ENCODE peak calls at places on chromosomes 12 and 14, in five cellular contexts. I, E, Z, M and C are unnamed samples.

GRCh38 chr12:121812320-121812871 is 8.6 kb downstream of the SETD1B start:
- DNase-seq in I (no peak), E (no peak), Z (no peak), M (peak), C (peak)

GRCh38 chr14:31402764-31403163 is 17.6 kb downstream of the HEATR5A start:
- DNase-seq in I (no peak), E (no peak), Z (no peak), M (no peak), C (peak)

GRCh38 chr14:92153581-92153980 is 31.8 kb downstream of the CPSF2 start:
- DNase-seq in I (no peak), E (no peak), Z (no peak), M (no peak), C (no peak)

GRCh38 chr14:34322940-34323418 is 139.1 kb downstream of the SPTSSA start:
- DNase-seq in I (peak), E (peak), Z (no peak), M (peak), C (peak)

GRCh38 chr14:99707420-99707819 is 23.3 kb downstream of the CYP46A1 start:
- DNase-seq in I (no peak), E (peak), Z (no peak), M (no peak), C (no peak)

GRCh38 chr12:103771466-103771865 is 69.6 kb downstream of the NT5DC3 start:
- DNase-seq in I (peak), E (no peak), Z (peak), M (peak), C (peak)

GRCh38 chr12:100268835-100269564 is 2.0 kb downstream of the SCYL2 start:
- DNase-seq in I (no peak), E (no peak), Z (no peak), M (no peak), C (peak)

GRCh38 chr14:33408291-33408690 is 469.6 kb downstream of the NPAS3 start:
- DNase-seq in I (no peak), E (no peak), Z (no peak), M (no peak), C (no peak)

GRCh38 chr12:101670007-101670671 is 27.3 kb upstream of the CHPT1 start:
- DNase-seq in I (peak), E (peak), Z (peak), M (peak), C (peak)

GRCh38 chr12:132078190-132078589 is 65.9 kb downstream of the DDX51 start:
- DNase-seq in I (no peak), E (no peak), Z (peak), M (no peak), C (peak)

GRCh38 chr12:64404470-64405446 is 566 bp downstream of the XPOT start:
- DNase-seq in I (peak), E (peak), Z (peak), M (no peak), C (peak)

GRCh38 chr12:13211191-13211858 is 14.8 kb downstream of the EMP1 start:
- DNase-seq in I (no peak), E (no peak), Z (peak), M (no peak), C (peak)

GRCh38 chr14:32370720-32371119 is 41.6 kb downstream of the AKAP6 start:
- DNase-seq in I (no peak), E (no peak), Z (peak), M (no peak), C (peak)

GRCh38 chr12:9717070-9717925 is 15.6 kb downstream of the CLECL1 start:
- DNase-seq in I (no peak), E (no peak), Z (no peak), M (no peak), C (no peak)

GRCh38 chr12:70831538-70831937 is 89.0 kb downstream of the PTPRR start:
- DNase-seq in I (no peak), E (no peak), Z (no peak), M (no peak), C (peak)

GRCh38 chr12:131917711-131918306 is 11.3 kb upstream of the PUS1 start:
- DNase-seq in I (no peak), E (no peak), Z (no peak), M (peak), C (no peak)

GRCh38 chr12:70733385-70733784 is 96.2 kb upstream of the PTPRB start:
- DNase-seq in I (no peak), E (no peak), Z (peak), M (peak), C (peak)

GRCh38 chr12:100213016-100213891 is 12.6 kb downstream of the ACTR6 start:
- DNase-seq in I (no peak), E (no peak), Z (no peak), M (no peak), C (no peak)

GRCh38 chr14:68145036-68145435 is 325.5 kb downstream of the RAD51B start:
- DNase-seq in I (no peak), E (no peak), Z (no peak), M (no peak), C (no peak)

GRCh38 chr12:110012659-110013058 is 13.4 kb downstream of the ANKRD13A start:
- DNase-seq in I (no peak), E (no peak), Z (no peak), M (no peak), C (no peak)

GRCh38 chr12:117189725-117190209 is 503 bp downstream of the FBXO21 start:
- DNase-seq in I (peak), E (peak), Z (no peak), M (peak), C (peak)

GRCh38 chr14:90551070-90551704 is 154.4 kb downstream of the CALM1 start:
- DNase-seq in I (no peak), E (peak), Z (peak), M (no peak), C (peak)

GRCh38 chr12:65501093-65501621 is 222.7 kb downstream of the MSRB3 start:
- DNase-seq in I (peak), E (no peak), Z (peak), M (no peak), C (no peak)

GRCh38 chr12:132872975-132873421 is 14.4 kb downstream of the CHFR start:
- DNase-seq in I (no peak), E (peak), Z (no peak), M (no peak), C (no peak)

GRCh38 chr14:92685784-92686355 is 62.6 kb downstream of the LGMN start:
- DNase-seq in I (no peak), E (no peak), Z (no peak), M (no peak), C (no peak)

GRCh38 chr14:31843361-31844091 is 233.6 kb upstream of the ARHGAP5 start:
- DNase-seq in I (no peak), E (no peak), Z (no peak), M (no peak), C (peak)

DNA sequence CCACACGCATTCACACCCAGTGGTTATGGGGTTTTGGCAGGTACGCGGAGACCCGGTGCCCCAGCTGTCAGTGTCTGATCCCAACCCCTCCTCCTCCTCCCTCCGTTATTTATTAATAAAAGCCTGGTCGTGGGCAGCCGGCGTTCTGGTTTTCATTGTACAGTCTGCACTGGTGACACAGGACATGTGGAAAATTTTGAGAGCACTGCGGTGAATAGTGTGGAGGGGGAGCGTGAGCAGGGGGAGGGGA is 11.5 kb upstream of the IRF2BPL start:
- DNase-seq in I (no peak), E (no peak), Z (no peak), M (no peak), C (no peak)
- H3K4me3 ChIP-seq in I (peak), E (peak), Z (peak), M (peak), C (peak)

DNA sequence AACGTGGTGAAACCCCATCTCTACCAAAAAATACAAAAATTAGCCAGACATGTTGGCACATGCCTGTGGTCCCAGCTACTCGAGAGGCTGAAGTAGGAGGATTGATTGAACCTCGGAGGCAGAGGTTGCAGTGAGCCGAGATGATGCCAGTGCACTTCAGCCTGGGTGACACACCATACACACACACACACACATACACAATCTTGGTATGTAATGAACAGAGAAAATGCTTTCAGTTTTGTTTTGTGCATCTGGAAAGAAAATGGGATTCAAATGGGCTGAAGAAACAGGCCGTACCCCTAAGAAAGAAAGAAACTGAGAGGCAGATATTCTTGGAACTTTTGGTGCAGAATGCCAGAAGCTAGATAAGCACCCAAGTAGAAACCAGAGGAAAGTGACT is 107.2 kb downstream of the PDE3A start:
- DNase-seq in I (no peak), E (no peak), Z (no peak), M (no peak), C (peak)
- H3K4me3 ChIP-seq in I (peak), E (no peak), Z (no peak), M (no peak), C (no peak)

DNA sequence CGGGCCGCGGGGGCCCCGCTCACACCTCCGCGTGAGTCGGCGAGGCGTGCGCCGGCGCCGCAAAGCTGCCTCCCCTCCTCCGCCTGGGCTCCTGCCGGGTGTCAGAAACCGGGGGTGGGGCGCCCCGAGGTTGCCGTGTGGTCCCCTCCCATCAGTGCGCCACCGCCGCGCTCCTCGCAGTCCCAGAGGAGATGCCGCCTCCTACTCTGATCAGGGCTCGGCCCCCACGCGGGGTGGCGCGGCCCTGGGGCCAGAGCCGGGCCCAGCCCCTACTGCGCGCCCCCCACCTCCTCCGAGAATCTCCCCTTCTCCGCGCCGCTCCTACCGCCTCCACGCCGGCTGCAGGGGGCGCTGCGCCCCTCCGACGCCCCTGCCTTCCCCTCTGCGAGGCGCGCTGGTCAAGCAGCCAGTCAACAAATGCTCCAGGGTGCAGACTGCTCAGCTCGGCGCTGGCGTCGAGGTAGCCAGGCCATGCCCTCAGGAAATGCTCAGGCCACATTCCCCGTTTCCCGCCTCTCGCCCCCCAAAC is 467 bp upstream of the JAG2 start:
- DNase-seq in I (no peak), E (no peak), Z (no peak), M (peak), C (no peak)
- H3K4me3 ChIP-seq in I (peak), E (no peak), Z (no peak), M (no peak), C (no peak)

DNA sequence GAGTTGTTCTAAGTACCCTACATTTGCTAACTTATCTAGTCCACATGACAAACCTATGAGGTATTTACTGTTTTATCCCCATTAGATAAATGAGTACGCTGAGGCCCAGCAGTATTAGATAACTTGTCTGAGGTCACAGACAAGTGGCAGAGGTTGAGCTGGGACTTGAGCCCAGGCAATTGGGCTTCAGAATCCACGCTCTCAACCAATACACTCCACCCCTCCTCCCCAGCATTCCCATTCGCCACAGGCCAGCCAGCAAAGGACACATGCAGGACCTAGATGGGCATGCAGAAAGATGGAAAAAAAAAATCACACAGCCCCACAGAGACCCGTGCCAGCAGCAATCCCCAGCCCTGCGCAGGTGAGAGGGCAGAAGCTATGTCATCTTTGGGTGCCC is 12.4 kb downstream of the HDAC7 start:
- DNase-seq in I (no peak), E (no peak), Z (no peak), M (no peak), C (no peak)
- H3K4me3 ChIP-seq in I (no peak), E (peak), Z (no peak), M (no peak), C (no peak)